ENCODE peak calls at places on chromosome 1, in eight cellular contexts. M, X, O, B, I, V, U and Y are unnamed samples.

GRCh38 chr1:234918216-234918841 is 210.3 kb downstream of the TOMM20 start:
- DNase-seq in V (no peak), U (no peak), O (peak), I (no peak), X (no peak), M (no peak), B (no peak), Y (no peak)

GRCh38 chr1:149942885-149943284 is 6.2 kb upstream of the MTMR11 start:
- DNase-seq in O (no peak), V (no peak), I (no peak), U (no peak), X (no peak), B (no peak), M (no peak), Y (no peak)

GRCh38 chr1:53359225-53359933 is 31.5 kb upstream of the LRP8 start:
- DNase-seq in X (no peak), B (no peak), I (no peak), M (no peak), U (no peak), O (no peak), V (no peak), Y (no peak)

GRCh38 chr1:203517426-203517974 is 23.5 kb downstream of the OPTC start:
- DNase-seq in M (no peak), B (no peak), X (no peak), O (no peak), V (no peak), I (no peak), U (no peak), Y (no peak)

GRCh38 chr1:183365676-183366075 is 52.5 kb downstream of the NMNAT2 start:
- DNase-seq in B (peak), X (no peak), U (no peak), I (no peak), O (peak), M (no peak), V (no peak), Y (no peak)

GRCh38 chr1:16396591-16396990 is 29.5 kb downstream of the SZRD1 start:
- DNase-seq in U (no peak), O (peak), X (peak), B (peak), V (no peak), M (no peak), I (no peak), Y (no peak)

GRCh38 chr1:175918364-175918801 is 175.0 kb upstream of the TNR start:
- DNase-seq in U (no peak), V (no peak), B (no peak), O (no peak), I (no peak), M (no peak), X (no peak), Y (no peak)

GRCh38 chr1:2277741-2278488 is 49.8 kb downstream of the SKI start:
- DNase-seq in U (no peak), I (no peak), B (no peak), X (no peak), V (no peak), O (no peak), M (no peak), Y (no peak)

GRCh38 chr1:13948396-13948795 is 248.4 kb downstream of the PRDM2 start:
- DNase-seq in V (no peak), X (no peak), U (no peak), B (no peak), I (no peak), M (no peak), O (no peak), Y (no peak)